ENCODE peak calls at places on chromosomes 4 and X, in nine cellular contexts. H is transverse colon, P is esophagus muscularis mucosa, M is H1, G is HCT116, E is spleen, R is SK-N-MC, B is GM12878, D is prostate gland. O is an unnamed sample.
A peak's percentile ranks its signal among the peaks of the same experiment; 100 is the strongest.

GRCh38 chrX:21932277-21932996 is 8.1 kb upstream of the SMS start:
- DNase-seq in H (no peak), P (no peak), M (no peak), G (no peak), E (no peak), R (no peak), B (no peak), D (no peak), O (no peak)

GRCh38 chr4:14867847-14868246 is 134.4 kb upstream of the CPEB2 start:
- DNase-seq in H (no peak), P (no peak), M (no peak), G (no peak), E (no peak), R (no peak), B (no peak), D (no peak), O (no peak)

GRCh38 chrX:119375561-119375960 is 23.6 kb upstream of the SLC25A43 start:
- DNase-seq in H (no peak), P (no peak), M (no peak), G (no peak), E (no peak), R (no peak), B (no peak), D (no peak), O (no peak)

GRCh38 chr4:12679217-12679616 is 804.9 kb downstream of the RAB28 start:
- DNase-seq in H (no peak), P (no peak), M (no peak), G (peak; percentile 2), E (no peak), R (no peak), B (no peak), D (no peak), O (no peak)

GRCh38 chrX:67546496-67547423 is 2.9 kb downstream of the AR start:
- DNase-seq in H (no peak), P (no peak), M (peak; percentile 44), G (no peak), E (no peak), R (no peak), B (no peak), D (no peak), O (no peak)

GRCh38 chr4:93828332-93828829 is at the start of gene ATOH1:
- DNase-seq in H (peak; percentile 66), P (no peak), M (no peak), G (peak; percentile 15), E (no peak), R (no peak), B (no peak), D (no peak), O (no peak)

GRCh38 chr4:3822230-3822947 is 56.2 kb downstream of the ADRA2C start:
- DNase-seq in H (peak; percentile 25), P (no peak), M (no peak), G (no peak), E (no peak), R (no peak), B (no peak), D (no peak), O (no peak)

GRCh38 chr4:30862176-30862575 is 142.0 kb downstream of the PCDH7 start:
- DNase-seq in H (no peak), P (no peak), M (no peak), G (no peak), E (no peak), R (no peak), B (no peak), D (no peak), O (no peak)

GRCh38 chr4:143399113-143399949 is 62.7 kb downstream of the GAB1 start:
- DNase-seq in H (no peak), P (no peak), M (no peak), G (peak; percentile 50), E (no peak), R (no peak), B (no peak), D (no peak), O (no peak)

GRCh38 chr4:23360718-23361117 is 529.1 kb downstream of the PPARGC1A start:
- DNase-seq in H (no peak), P (no peak), M (no peak), G (no peak), E (no peak), R (no peak), B (no peak), D (no peak), O (no peak)

GRCh38 chr4:169621754-169622481 is 1.5 kb downstream of the CLCN3 start:
- DNase-seq in H (no peak), P (no peak), M (no peak), G (no peak), E (no peak), R (no peak), B (no peak), D (no peak), O (no peak)

GRCh38 chr4:25174674-25175073 is 14.4 kb upstream of the SEPSECS start:
- DNase-seq in H (no peak), P (no peak), M (no peak), G (no peak), E (no peak), R (no peak), B (no peak), D (no peak), O (no peak)

GRCh38 chr4:186942745-186943606 is 219.3 kb upstream of the FAT1 start:
- DNase-seq in H (no peak), P (no peak), M (no peak), G (no peak), E (no peak), R (no peak), B (no peak), D (no peak), O (no peak)

GRCh38 chr4:64068096-64068495 is 341.2 kb downstream of the TECRL start:
- DNase-seq in H (no peak), P (no peak), M (no peak), G (no peak), E (no peak), R (no peak), B (no peak), D (no peak), O (no peak)

GRCh38 chr4:17812801-17813200 is 2.0 kb downstream of the NCAPG start:
- DNase-seq in H (no peak), P (no peak), M (no peak), G (no peak), E (no peak), R (no peak), B (no peak), D (no peak), O (no peak)

GRCh38 chrX:130975947-130976346 is 72.9 kb upstream of the ENOX2 start:
- DNase-seq in H (peak; percentile 38), P (no peak), M (peak; percentile 45), G (peak; percentile 31), E (no peak), R (peak; percentile 40), B (no peak), D (peak; percentile 27), O (no peak)

GRCh38 chr4:39319678-39320077 is 46.5 kb downstream of the RFC1 start:
- DNase-seq in H (no peak), P (no peak), M (no peak), G (peak; percentile 55), E (no peak), R (no peak), B (no peak), D (no peak), O (no peak)

GRCh38 chr4:94508841-94509240 is 57.1 kb downstream of the PDLIM5 start:
- DNase-seq in H (no peak), P (no peak), M (no peak), G (no peak), E (no peak), R (no peak), B (no peak), D (no peak), O (no peak)

GRCh38 chr4:158090323-158090722 is 82.5 kb downstream of the GASK1B start:
- DNase-seq in H (no peak), P (no peak), M (no peak), G (no peak), E (no peak), R (no peak), B (no peak), D (no peak), O (no peak)

GRCh38 chrX:129115104-129115503 is 408.2 kb downstream of the SMARCA1 start:
- DNase-seq in H (peak; percentile 14), P (no peak), M (peak; percentile 60), G (peak; percentile 31), E (no peak), R (no peak), B (no peak), D (no peak), O (no peak)

GRCh38 chr4:139144911-139145551 is 32.0 kb downstream of the ELF2 start:
- DNase-seq in H (peak; percentile 29), P (no peak), M (no peak), G (no peak), E (no peak), R (no peak), B (no peak), D (no peak), O (no peak)

GRCh38 chr4:172881645-172882044 is 287.0 kb upstream of the GALNT7 start:
- DNase-seq in H (no peak), P (no peak), M (no peak), G (no peak), E (no peak), R (no peak), B (no peak), D (no peak), O (no peak)

GRCh38 chr4:184649971-184650855 is 675 bp downstream of the PRIMPOL start:
- DNase-seq in H (peak; percentile 33), P (no peak), M (no peak), G (no peak), E (no peak), R (no peak), B (no peak), D (peak; percentile 17), O (no peak)
- TF ChIP-seq POLR2AphosphoS5 in H (no peak), P (no peak), M (peak; percentile 39), G (no peak), E (no peak), R (no peak), B (peak; percentile 7), D (no peak), O (no peak)

GRCh38 chr4:113978561-113979156 is 788 bp downstream of the ARSJ start:
- DNase-seq in H (no peak), P (no peak), M (peak; percentile 67), G (no peak), E (peak; percentile 57), R (no peak), B (no peak), D (peak; percentile 43), O (no peak)
- H3K4me3 ChIP-seq in H (peak overlapping the region; percentile 58), P (peak overlapping the region; percentile 72), M (peak overlapping the region; percentile 80), G (peak overlapping the region; percentile 76), E (peak overlapping the region; percentile 50), R (peak overlapping the region; percentile 77), B (no peak overlapping the region), D (peak overlapping the region; percentile 58), O (peak overlapping the region; percentile 72)

GRCh38 chr4:8158710-8159521 is at the start of gene ABLIM2:
- DNase-seq in H (peak; percentile 99), P (peak; percentile 98), M (peak; percentile 99), G (peak; percentile 91), E (peak; percentile 99), R (peak; percentile 60), B (peak; percentile 87), D (peak; percentile 96), O (peak; percentile 98)
- TF ChIP-seq POLR2AphosphoS5 in H (peak; percentile 84), P (peak; percentile 87), M (no peak), G (peak; percentile 60), E (peak; percentile 98), R (peak; percentile 43), B (peak; percentile 67), D (peak; percentile 97), O (peak; percentile 94)

DNA sequence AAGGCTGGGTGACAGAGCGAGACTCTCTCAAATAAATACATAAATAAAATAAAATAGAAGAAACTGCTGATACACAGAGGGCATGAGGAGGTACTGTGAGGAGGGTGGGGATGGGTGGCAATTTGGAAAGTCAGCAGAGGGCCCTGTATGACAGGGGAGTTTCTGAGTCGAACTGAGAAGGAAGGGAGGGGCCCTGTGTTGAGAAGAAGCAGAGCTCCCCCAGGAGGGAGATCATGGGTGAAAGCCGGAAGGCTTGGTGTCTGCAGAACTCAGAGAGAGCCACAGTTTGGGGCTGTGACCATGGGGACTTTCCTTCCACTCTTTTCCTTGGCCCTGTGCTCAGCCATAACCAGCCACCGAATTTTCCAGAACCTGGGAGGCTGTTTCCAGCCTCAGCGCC is 24.8 kb upstream of the AFAP1 start:
- DNase-seq in H (no peak), P (no peak), M (no peak), G (no peak), E (no peak), R (no peak), B (no peak), D (no peak), O (no peak)
- H3K4me3 ChIP-seq in H (no peak overlapping the region), P (no peak overlapping the region), M (no peak overlapping the region), G (no peak overlapping the region), E (no peak overlapping the region), R (no peak overlapping the region), B (no peak overlapping the region), D (no peak overlapping the region), O (no peak overlapping the region)

O was measured in vagina.